ENCODE peak calls at places on chromosome X, in ten cellular contexts. One of them, this sample, is unnamed.

GRCh38 chrX:24426921-24427746 is 38.0 kb upstream of the PDK3 start:
- DNase-seq in nephron progenitor cell: no peak
- DNase-seq in HepG2: peak
- DNase-seq in CD4-positive, alpha-beta T cell: no peak
- DNase-seq in endodermal cell: no peak
- DNase-seq in heart right ventricle: no peak
- DNase-seq in neural crest cell: no peak
- DNase-seq in stomach: no peak
- DNase-seq in type B pancreatic cell: no peak
- DNase-seq in mesothelial cell of epicardium: no peak
- DNase-seq in this sample: no peak

GRCh38 chrX:2176733-2177132 is 324.0 kb downstream of the DHRSX start:
- DNase-seq in neural crest cell: no peak
- DNase-seq in stomach: no peak
- DNase-seq in nephron progenitor cell: no peak
- DNase-seq in HepG2: peak
- DNase-seq in CD4-positive, alpha-beta T cell: no peak
- DNase-seq in heart right ventricle: no peak
- DNase-seq in endodermal cell: no peak
- DNase-seq in mesothelial cell of epicardium: no peak
- DNase-seq in type B pancreatic cell: no peak
- DNase-seq in this sample: no peak

GRCh38 chrX:114774691-114775090 is 190.8 kb downstream of the HTR2C start:
- DNase-seq in mesothelial cell of epicardium: no peak
- DNase-seq in nephron progenitor cell: no peak
- DNase-seq in HepG2: no peak
- DNase-seq in neural crest cell: no peak
- DNase-seq in type B pancreatic cell: no peak
- DNase-seq in stomach: no peak
- DNase-seq in CD4-positive, alpha-beta T cell: no peak
- DNase-seq in endodermal cell: peak
- DNase-seq in heart right ventricle: no peak
- DNase-seq in this sample: no peak

GRCh38 chrX:153925387-153925738 is 701 bp downstream of the ARHGAP4 start:
- DNase-seq in neural crest cell: no peak
- DNase-seq in CD4-positive, alpha-beta T cell: no peak
- DNase-seq in heart right ventricle: no peak
- DNase-seq in endodermal cell: no peak
- DNase-seq in nephron progenitor cell: no peak
- DNase-seq in HepG2: no peak
- DNase-seq in mesothelial cell of epicardium: no peak
- DNase-seq in type B pancreatic cell: no peak
- DNase-seq in stomach: no peak
- DNase-seq in this sample: no peak

GRCh38 chrX:153766098-153766817 is 2.2 kb downstream of the PLXNB3 start:
- DNase-seq in neural crest cell: no peak
- DNase-seq in endodermal cell: peak
- DNase-seq in mesothelial cell of epicardium: no peak
- DNase-seq in CD4-positive, alpha-beta T cell: no peak
- DNase-seq in heart right ventricle: peak
- DNase-seq in stomach: no peak
- DNase-seq in HepG2: peak
- DNase-seq in type B pancreatic cell: no peak
- DNase-seq in nephron progenitor cell: no peak
- DNase-seq in this sample: no peak

GRCh38 chrX:24241822-24242648 is 71.8 kb downstream of the SUPT20HL2 start:
- DNase-seq in endodermal cell: peak
- DNase-seq in neural crest cell: no peak
- DNase-seq in HepG2: peak
- DNase-seq in heart right ventricle: no peak
- DNase-seq in nephron progenitor cell: peak
- DNase-seq in type B pancreatic cell: no peak
- DNase-seq in mesothelial cell of epicardium: no peak
- DNase-seq in stomach: no peak
- DNase-seq in CD4-positive, alpha-beta T cell: no peak
- DNase-seq in this sample: no peak

GRCh38 chrX:37922926-37923325 is 75.6 kb upstream of the DYNLT3 start:
- DNase-seq in mesothelial cell of epicardium: no peak
- DNase-seq in heart right ventricle: no peak
- DNase-seq in CD4-positive, alpha-beta T cell: no peak
- DNase-seq in neural crest cell: no peak
- DNase-seq in type B pancreatic cell: no peak
- DNase-seq in stomach: no peak
- DNase-seq in HepG2: no peak
- DNase-seq in nephron progenitor cell: no peak
- DNase-seq in endodermal cell: no peak
- DNase-seq in this sample: no peak

GRCh38 chrX:70046978-70047377 is 2.8 kb downstream of the AWAT2 start:
- DNase-seq in HepG2: no peak
- DNase-seq in stomach: no peak
- DNase-seq in CD4-positive, alpha-beta T cell: no peak
- DNase-seq in mesothelial cell of epicardium: no peak
- DNase-seq in nephron progenitor cell: no peak
- DNase-seq in type B pancreatic cell: no peak
- DNase-seq in neural crest cell: no peak
- DNase-seq in endodermal cell: no peak
- DNase-seq in heart right ventricle: no peak
- DNase-seq in this sample: no peak

GRCh38 chrX:133838761-133839676 is 146.4 kb downstream of the GPC3 start:
- DNase-seq in endodermal cell: peak
- DNase-seq in stomach: no peak
- DNase-seq in nephron progenitor cell: peak
- DNase-seq in HepG2: no peak
- DNase-seq in type B pancreatic cell: no peak
- DNase-seq in mesothelial cell of epicardium: peak
- DNase-seq in neural crest cell: peak
- DNase-seq in CD4-positive, alpha-beta T cell: no peak
- DNase-seq in heart right ventricle: no peak
- DNase-seq in this sample: no peak

GRCh38 chrX:155020591-155020990 is 1.9 kb downstream of the F8 start:
- DNase-seq in endodermal cell: no peak
- DNase-seq in mesothelial cell of epicardium: no peak
- DNase-seq in HepG2: no peak
- DNase-seq in type B pancreatic cell: no peak
- DNase-seq in stomach: no peak
- DNase-seq in CD4-positive, alpha-beta T cell: no peak
- DNase-seq in neural crest cell: no peak
- DNase-seq in nephron progenitor cell: no peak
- DNase-seq in heart right ventricle: no peak
- DNase-seq in this sample: no peak

GRCh38 chrX:19017271-19017670 is 33.4 kb upstream of the PHKA2 start:
- DNase-seq in mesothelial cell of epicardium: no peak
- DNase-seq in nephron progenitor cell: peak
- DNase-seq in heart right ventricle: peak
- DNase-seq in endodermal cell: peak
- DNase-seq in neural crest cell: peak
- DNase-seq in HepG2: peak
- DNase-seq in stomach: no peak
- DNase-seq in CD4-positive, alpha-beta T cell: no peak
- DNase-seq in type B pancreatic cell: no peak
- DNase-seq in this sample: no peak

GRCh38 chrX:40423299-40423698 is 157.5 kb upstream of the ATP6AP2 start:
- DNase-seq in neural crest cell: no peak
- DNase-seq in type B pancreatic cell: no peak
- DNase-seq in nephron progenitor cell: no peak
- DNase-seq in heart right ventricle: no peak
- DNase-seq in stomach: peak
- DNase-seq in HepG2: no peak
- DNase-seq in endodermal cell: no peak
- DNase-seq in CD4-positive, alpha-beta T cell: no peak
- DNase-seq in mesothelial cell of epicardium: no peak
- DNase-seq in this sample: no peak

GRCh38 chrX:19811807-19812604 is 75.4 kb downstream of the SH3KBP1 start:
- DNase-seq in type B pancreatic cell: no peak
- DNase-seq in neural crest cell: no peak
- DNase-seq in nephron progenitor cell: no peak
- DNase-seq in endodermal cell: no peak
- DNase-seq in CD4-positive, alpha-beta T cell: no peak
- DNase-seq in HepG2: no peak
- DNase-seq in heart right ventricle: no peak
- DNase-seq in stomach: no peak
- DNase-seq in mesothelial cell of epicardium: no peak
- DNase-seq in this sample: no peak

GRCh38 chrX:132818638-132819037 is 139.8 kb downstream of the HS6ST2 start:
- DNase-seq in mesothelial cell of epicardium: no peak
- DNase-seq in stomach: no peak
- DNase-seq in CD4-positive, alpha-beta T cell: no peak
- DNase-seq in endodermal cell: no peak
- DNase-seq in type B pancreatic cell: no peak
- DNase-seq in heart right ventricle: no peak
- DNase-seq in neural crest cell: no peak
- DNase-seq in HepG2: no peak
- DNase-seq in nephron progenitor cell: no peak
- DNase-seq in this sample: no peak

GRCh38 chrX:64097891-64098290 is 107.6 kb downstream of the AMER1 start:
- DNase-seq in endodermal cell: no peak
- DNase-seq in heart right ventricle: no peak
- DNase-seq in neural crest cell: no peak
- DNase-seq in HepG2: no peak
- DNase-seq in mesothelial cell of epicardium: no peak
- DNase-seq in type B pancreatic cell: no peak
- DNase-seq in nephron progenitor cell: no peak
- DNase-seq in CD4-positive, alpha-beta T cell: no peak
- DNase-seq in stomach: no peak
- DNase-seq in this sample: no peak

DNA sequence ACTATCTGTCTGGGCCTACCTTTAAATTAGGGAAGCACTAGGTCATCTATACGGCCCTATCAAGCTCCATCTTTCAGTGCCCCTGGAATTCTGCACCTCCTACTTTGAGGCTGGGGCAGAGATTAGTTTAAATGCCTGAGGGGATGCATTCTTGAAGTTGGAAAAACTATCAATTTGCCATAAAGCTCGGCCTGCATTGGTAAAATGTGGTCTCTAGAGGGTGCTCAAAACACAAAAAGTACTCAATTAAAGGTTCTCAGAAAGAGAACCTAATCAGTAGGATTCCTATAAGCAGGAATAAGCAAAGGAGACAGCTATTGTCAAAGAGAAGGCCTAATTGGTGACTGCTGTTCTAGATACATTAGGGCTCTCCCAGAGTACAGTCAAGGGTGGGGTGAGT is 111.7 kb downstream of the AMER1 start:
- DNase-seq in stomach: no peak
- DNase-seq in HepG2: no peak
- DNase-seq in CD4-positive, alpha-beta T cell: no peak
- DNase-seq in mesothelial cell of epicardium: no peak
- DNase-seq in heart right ventricle: no peak
- DNase-seq in nephron progenitor cell: peak
- DNase-seq in neural crest cell: no peak
- DNase-seq in endodermal cell: peak
- DNase-seq in type B pancreatic cell: no peak
- DNase-seq in this sample: no peak
- TF ChIP-seq CTCF in stomach: no peak
- TF ChIP-seq CTCF in HepG2: peak
- TF ChIP-seq CTCF in CD4-positive, alpha-beta T cell: no peak
- TF ChIP-seq CTCF in mesothelial cell of epicardium: peak
- TF ChIP-seq CTCF in heart right ventricle: peak
- TF ChIP-seq CTCF in nephron progenitor cell: peak
- TF ChIP-seq CTCF in neural crest cell: peak
- TF ChIP-seq CTCF in endodermal cell: peak
- TF ChIP-seq CTCF in type B pancreatic cell: peak
- TF ChIP-seq CTCF in this sample: no peak

GRCh38 chrX:137651647-137652046 is 85.7 kb downstream of the ZIC3 start:
- DNase-seq in CD4-positive, alpha-beta T cell: no peak
- DNase-seq in type B pancreatic cell: no peak
- DNase-seq in neural crest cell: no peak
- DNase-seq in endodermal cell: no peak
- DNase-seq in HepG2: no peak
- DNase-seq in nephron progenitor cell: no peak
- DNase-seq in mesothelial cell of epicardium: no peak
- DNase-seq in heart right ventricle: no peak
- DNase-seq in stomach: no peak
- DNase-seq in this sample: no peak
- TF ChIP-seq CTCF in CD4-positive, alpha-beta T cell: no peak
- TF ChIP-seq CTCF in type B pancreatic cell: no peak
- TF ChIP-seq CTCF in neural crest cell: no peak
- TF ChIP-seq CTCF in endodermal cell: peak
- TF ChIP-seq CTCF in HepG2: no peak
- TF ChIP-seq CTCF in nephron progenitor cell: no peak
- TF ChIP-seq CTCF in mesothelial cell of epicardium: no peak
- TF ChIP-seq CTCF in heart right ventricle: no peak
- TF ChIP-seq CTCF in stomach: no peak
- TF ChIP-seq CTCF in this sample: no peak

GRCh38 chrX:121579016-121579760 is 531.8 kb downstream of the GLUD2 start:
- DNase-seq in heart right ventricle: no peak
- DNase-seq in endodermal cell: no peak
- DNase-seq in neural crest cell: peak
- DNase-seq in stomach: no peak
- DNase-seq in mesothelial cell of epicardium: no peak
- DNase-seq in nephron progenitor cell: peak
- DNase-seq in HepG2: peak
- DNase-seq in CD4-positive, alpha-beta T cell: no peak
- DNase-seq in type B pancreatic cell: no peak
- DNase-seq in this sample: no peak

DNA sequence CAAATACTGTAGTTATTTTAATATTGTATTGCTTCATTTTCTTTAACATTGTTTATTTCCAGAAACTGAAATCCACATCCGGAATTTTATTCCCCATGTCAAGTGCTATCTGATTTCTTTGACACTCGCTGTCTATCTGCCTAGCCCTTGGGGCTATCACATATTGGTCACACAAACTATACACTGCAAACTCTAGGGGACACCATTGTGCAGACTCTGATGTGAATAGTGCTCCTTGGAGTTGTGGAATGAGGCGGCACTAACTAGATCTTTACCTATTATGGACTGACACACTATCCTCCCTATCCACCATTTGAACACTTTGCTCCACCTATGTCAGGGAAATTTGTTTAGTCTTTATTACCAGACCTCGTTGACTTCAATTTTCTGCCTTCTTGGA is 534.5 kb downstream of the GLUD2 start:
- DNase-seq in type B pancreatic cell: no peak
- DNase-seq in CD4-positive, alpha-beta T cell: no peak
- DNase-seq in endodermal cell: no peak
- DNase-seq in neural crest cell: no peak
- DNase-seq in heart right ventricle: no peak
- DNase-seq in mesothelial cell of epicardium: no peak
- DNase-seq in nephron progenitor cell: no peak
- DNase-seq in stomach: no peak
- DNase-seq in HepG2: no peak
- DNase-seq in this sample: no peak
- TF ChIP-seq CTCF in type B pancreatic cell: no peak
- TF ChIP-seq CTCF in CD4-positive, alpha-beta T cell: no peak
- TF ChIP-seq CTCF in endodermal cell: peak
- TF ChIP-seq CTCF in neural crest cell: no peak
- TF ChIP-seq CTCF in heart right ventricle: no peak
- TF ChIP-seq CTCF in mesothelial cell of epicardium: no peak
- TF ChIP-seq CTCF in nephron progenitor cell: no peak
- TF ChIP-seq CTCF in stomach: no peak
- TF ChIP-seq CTCF in HepG2: no peak
- TF ChIP-seq CTCF in this sample: no peak

DNA sequence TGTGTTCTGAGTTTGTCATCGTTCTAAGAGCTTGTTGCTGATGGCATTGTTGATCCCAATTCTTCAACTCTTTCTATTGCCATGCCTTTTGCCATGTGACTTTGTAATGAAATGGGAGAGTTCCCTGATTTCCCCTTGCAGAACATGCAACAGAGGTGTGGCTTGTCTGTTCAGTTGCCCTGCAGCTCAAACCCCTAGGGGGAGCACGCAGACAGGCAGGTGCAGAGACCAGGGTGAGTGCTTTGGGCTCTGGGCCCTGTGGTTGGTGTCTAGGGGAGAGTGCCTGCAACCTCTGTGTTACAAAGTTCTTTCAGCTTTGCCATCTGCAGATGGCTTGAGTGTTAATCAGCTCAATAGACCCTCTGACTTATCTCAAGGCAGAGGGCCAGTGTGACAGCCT is 332.7 kb downstream of the MID1IP1 start:
- DNase-seq in stomach: peak
- DNase-seq in neural crest cell: no peak
- DNase-seq in HepG2: no peak
- DNase-seq in nephron progenitor cell: no peak
- DNase-seq in endodermal cell: peak
- DNase-seq in CD4-positive, alpha-beta T cell: no peak
- DNase-seq in type B pancreatic cell: no peak
- DNase-seq in mesothelial cell of epicardium: no peak
- DNase-seq in heart right ventricle: peak
- DNase-seq in this sample: peak
- TF ChIP-seq CTCF in stomach: no peak
- TF ChIP-seq CTCF in neural crest cell: no peak
- TF ChIP-seq CTCF in HepG2: peak
- TF ChIP-seq CTCF in nephron progenitor cell: no peak
- TF ChIP-seq CTCF in endodermal cell: peak
- TF ChIP-seq CTCF in CD4-positive, alpha-beta T cell: no peak
- TF ChIP-seq CTCF in type B pancreatic cell: no peak
- TF ChIP-seq CTCF in mesothelial cell of epicardium: no peak
- TF ChIP-seq CTCF in heart right ventricle: no peak
- TF ChIP-seq CTCF in this sample: no peak

This sample was measured in activated B cell treated with CpG ODN at 0.5 μM for 24 hours.